ENCODE peak calls at places on chromosomes 7 and 10, in nine cellular contexts. M is neural progenitor cell; H is hypothalamus; R is left kidney; V is endothelial cell; G is endothelial cell of umbilical vein; Y is retina; I is CD8-positive, alpha-beta T cell; L is activated CD4-positive, alpha-beta memory T cell treated with anti-CD3 and anti-CD28 coated beads, Interleukin-2, amount 10 ng/mL, durations not matched to agents 7 days and 5 days. F is an unnamed sample.

GRCh38 chr10:72243822-72244437 is 27.9 kb upstream of the ASCC1 start:
- DNase-seq in M (no peak), H (peak), R (peak), V (no peak), G (peak), Y (no peak), I (no peak), L (no peak), F (no peak)

GRCh38 chr7:139340808-139341057 is 404 bp upstream of the FMC1 start:
- DNase-seq in M (no peak), H (no peak), R (no peak), V (no peak), G (no peak), Y (peak), I (no peak), L (no peak), F (no peak)

GRCh38 chr10:42924484-42924883 is 141.9 kb downstream of the BMS1 start:
- DNase-seq in M (peak), H (no peak), R (no peak), V (no peak), G (no peak), Y (no peak), I (no peak), L (no peak), F (no peak)

GRCh38 chr7:124723012-124723411 is 42.6 kb downstream of the GPR37 start:
- DNase-seq in M (no peak), H (no peak), R (no peak), V (no peak), G (peak), Y (no peak), I (no peak), L (no peak), F (no peak)

GRCh38 chr10:601356-601963 is 88.0 kb downstream of the DIP2C start:
- DNase-seq in M (no peak), H (no peak), R (no peak), V (no peak), G (no peak), Y (no peak), I (no peak), L (no peak), F (no peak)

GRCh38 chr7:94580601-94581000 is 71.0 kb downstream of the CASD1 start:
- DNase-seq in M (no peak), H (no peak), R (no peak), V (no peak), G (no peak), Y (no peak), I (no peak), L (no peak), F (no peak)

GRCh38 chr10:15137636-15138035 is 30.9 kb downstream of the NMT2 start:
- DNase-seq in M (no peak), H (no peak), R (no peak), V (no peak), G (no peak), Y (no peak), I (no peak), L (no peak), F (no peak)

GRCh38 chr7:155954550-155955366 is 142.5 kb upstream of the SHH start:
- DNase-seq in M (no peak), H (no peak), R (no peak), V (no peak), G (no peak), Y (no peak), I (no peak), L (no peak), F (no peak)

GRCh38 chr10:84293574-84294016 is 34.8 kb upstream of the CCSER2 start:
- DNase-seq in M (no peak), H (no peak), R (no peak), V (no peak), G (no peak), Y (peak), I (no peak), L (peak), F (no peak)

GRCh38 chr7:2701832-2702593 is 14.0 kb downstream of the AMZ1 start:
- DNase-seq in M (no peak), H (peak), R (no peak), V (no peak), G (no peak), Y (no peak), I (no peak), L (no peak), F (peak)

GRCh38 chr7:157854066-157854891 is 517.5 kb downstream of the DNAJB6 start:
- DNase-seq in M (no peak), H (peak), R (no peak), V (no peak), G (no peak), Y (no peak), I (no peak), L (no peak), F (peak)

GRCh38 chr7:116443646-116444045 is 55.9 kb upstream of the CAV2 start:
- DNase-seq in M (no peak), H (no peak), R (no peak), V (no peak), G (no peak), Y (no peak), I (no peak), L (no peak), F (no peak)

GRCh38 chr10:103153765-103154197 is 39.3 kb downstream of the NT5C2 start:
- DNase-seq in M (peak), H (no peak), R (peak), V (no peak), G (peak), Y (no peak), I (no peak), L (no peak), F (no peak)

GRCh38 chr7:24786306-24786705 is 29.0 kb upstream of the GSDME start:
- DNase-seq in M (no peak), H (no peak), R (no peak), V (no peak), G (no peak), Y (no peak), I (no peak), L (no peak), F (no peak)

GRCh38 chr10:15227611-15228372 is 59.3 kb upstream of the NMT2 start:
- DNase-seq in M (no peak), H (no peak), R (no peak), V (no peak), G (no peak), Y (no peak), I (no peak), L (no peak), F (no peak)

GRCh38 chr7:141495057-141495456 is 56.2 kb upstream of the AGK start:
- DNase-seq in M (no peak), H (no peak), R (no peak), V (no peak), G (no peak), Y (no peak), I (no peak), L (no peak), F (no peak)

GRCh38 chr10:71995880-71996597 is 31.8 kb downstream of the CHST3 start:
- DNase-seq in M (no peak), H (no peak), R (no peak), V (no peak), G (peak), Y (no peak), I (no peak), L (no peak), F (no peak)

GRCh38 chr7:33970566-33970965 is 65.2 kb downstream of the BMPER start:
- DNase-seq in M (no peak), H (no peak), R (no peak), V (no peak), G (no peak), Y (no peak), I (no peak), L (no peak), F (no peak)

GRCh38 chr10:43041422-43042342 is 35.2 kb upstream of the RET start:
- DNase-seq in M (no peak), H (no peak), R (no peak), V (peak), G (no peak), Y (no peak), I (no peak), L (no peak), F (no peak)